ENCODE peak calls at places on chromosomes 5 and 9, in nine cellular contexts. One of them, this sample, is unnamed.
A peak's percentile ranks its signal among the peaks of the same experiment; 100 is the strongest.

GRCh38 chr9:69916950-69917349 is 96.3 kb downstream of the CFAP95 start:
- DNase-seq in NCI-H187: no peak
- DNase-seq in activated T-cell treated with anti-CD3 and anti-CD28 coated beads, Interleukin-2, amount 50 U/mL, for 72 hours: no peak
- DNase-seq in HT-29: no peak
- DNase-seq in sciatic nerve: no peak
- DNase-seq in hypothalamus: no peak
- DNase-seq in AG08395: no peak
- DNase-seq in stimulated activated CD4-positive, alpha-beta T cell treated with anti-CD3 and anti-CD28 coated beads, Interleukin-4, amount 100 ng/mL, for 48 hours: no peak
- DNase-seq in neural crest cell: no peak
- DNase-seq in this sample: no peak

GRCh38 chr5:77987331-77987730 is 211.2 kb upstream of the TBCA start:
- DNase-seq in NCI-H187: no peak
- DNase-seq in sciatic nerve: no peak
- DNase-seq in activated T-cell treated with anti-CD3 and anti-CD28 coated beads, Interleukin-2, amount 50 U/mL, for 72 hours: no peak
- DNase-seq in HT-29: no peak
- DNase-seq in neural crest cell: no peak
- DNase-seq in stimulated activated CD4-positive, alpha-beta T cell treated with anti-CD3 and anti-CD28 coated beads, Interleukin-4, amount 100 ng/mL, for 48 hours: no peak
- DNase-seq in hypothalamus: peak; percentile 45
- DNase-seq in AG08395: no peak
- DNase-seq in this sample: no peak

GRCh38 chr5:21680661-21681060 is 1172.5 kb downstream of the CDH12 start:
- DNase-seq in HT-29: no peak
- DNase-seq in activated T-cell treated with anti-CD3 and anti-CD28 coated beads, Interleukin-2, amount 50 U/mL, for 72 hours: no peak
- DNase-seq in NCI-H187: no peak
- DNase-seq in neural crest cell: no peak
- DNase-seq in hypothalamus: no peak
- DNase-seq in sciatic nerve: no peak
- DNase-seq in AG08395: no peak
- DNase-seq in stimulated activated CD4-positive, alpha-beta T cell treated with anti-CD3 and anti-CD28 coated beads, Interleukin-4, amount 100 ng/mL, for 48 hours: no peak
- DNase-seq in this sample: no peak

GRCh38 chr9:87682618-87683017 is 43.3 kb upstream of the CTSL start:
- DNase-seq in sciatic nerve: no peak
- DNase-seq in neural crest cell: no peak
- DNase-seq in HT-29: no peak
- DNase-seq in hypothalamus: no peak
- DNase-seq in stimulated activated CD4-positive, alpha-beta T cell treated with anti-CD3 and anti-CD28 coated beads, Interleukin-4, amount 100 ng/mL, for 48 hours: no peak
- DNase-seq in activated T-cell treated with anti-CD3 and anti-CD28 coated beads, Interleukin-2, amount 50 U/mL, for 72 hours: no peak
- DNase-seq in NCI-H187: no peak
- DNase-seq in AG08395: no peak
- DNase-seq in this sample: no peak

GRCh38 chr5:50501510-50502209 is 60.6 kb upstream of the EMB start:
- DNase-seq in stimulated activated CD4-positive, alpha-beta T cell treated with anti-CD3 and anti-CD28 coated beads, Interleukin-4, amount 100 ng/mL, for 48 hours: no peak
- DNase-seq in NCI-H187: no peak
- DNase-seq in sciatic nerve: no peak
- DNase-seq in AG08395: no peak
- DNase-seq in HT-29: no peak
- DNase-seq in activated T-cell treated with anti-CD3 and anti-CD28 coated beads, Interleukin-2, amount 50 U/mL, for 72 hours: no peak
- DNase-seq in hypothalamus: no peak
- DNase-seq in neural crest cell: no peak
- DNase-seq in this sample: no peak

GRCh38 chr5:78889759-78890158 is 95.4 kb downstream of the ARSB start:
- DNase-seq in NCI-H187: no peak
- DNase-seq in activated T-cell treated with anti-CD3 and anti-CD28 coated beads, Interleukin-2, amount 50 U/mL, for 72 hours: no peak
- DNase-seq in neural crest cell: no peak
- DNase-seq in hypothalamus: no peak
- DNase-seq in HT-29: no peak
- DNase-seq in sciatic nerve: no peak
- DNase-seq in stimulated activated CD4-positive, alpha-beta T cell treated with anti-CD3 and anti-CD28 coated beads, Interleukin-4, amount 100 ng/mL, for 48 hours: no peak
- DNase-seq in AG08395: peak; percentile 79
- DNase-seq in this sample: no peak

GRCh38 chr9:26949604-26950003 is 2.6 kb upstream of the PLAA start:
- DNase-seq in activated T-cell treated with anti-CD3 and anti-CD28 coated beads, Interleukin-2, amount 50 U/mL, for 72 hours: no peak
- DNase-seq in sciatic nerve: no peak
- DNase-seq in hypothalamus: no peak
- DNase-seq in neural crest cell: no peak
- DNase-seq in NCI-H187: no peak
- DNase-seq in HT-29: no peak
- DNase-seq in AG08395: no peak
- DNase-seq in stimulated activated CD4-positive, alpha-beta T cell treated with anti-CD3 and anti-CD28 coated beads, Interleukin-4, amount 100 ng/mL, for 48 hours: no peak
- DNase-seq in this sample: no peak

GRCh38 chr5:19369561-19369960 is 618.4 kb downstream of the CDH18 start:
- DNase-seq in stimulated activated CD4-positive, alpha-beta T cell treated with anti-CD3 and anti-CD28 coated beads, Interleukin-4, amount 100 ng/mL, for 48 hours: no peak
- DNase-seq in hypothalamus: no peak
- DNase-seq in activated T-cell treated with anti-CD3 and anti-CD28 coated beads, Interleukin-2, amount 50 U/mL, for 72 hours: no peak
- DNase-seq in AG08395: no peak
- DNase-seq in NCI-H187: no peak
- DNase-seq in sciatic nerve: no peak
- DNase-seq in HT-29: no peak
- DNase-seq in neural crest cell: no peak
- DNase-seq in this sample: no peak

GRCh38 chr5:137696481-137696880 is 39.4 kb downstream of the KLHL3 start:
- DNase-seq in sciatic nerve: no peak
- DNase-seq in HT-29: no peak
- DNase-seq in stimulated activated CD4-positive, alpha-beta T cell treated with anti-CD3 and anti-CD28 coated beads, Interleukin-4, amount 100 ng/mL, for 48 hours: peak; percentile 32
- DNase-seq in hypothalamus: no peak
- DNase-seq in AG08395: no peak
- DNase-seq in NCI-H187: no peak
- DNase-seq in activated T-cell treated with anti-CD3 and anti-CD28 coated beads, Interleukin-2, amount 50 U/mL, for 72 hours: peak; percentile 68
- DNase-seq in neural crest cell: no peak
- DNase-seq in this sample: peak; percentile 33

GRCh38 chr9:125475385-125475784 is 213.8 kb downstream of the GAPVD1 start:
- DNase-seq in stimulated activated CD4-positive, alpha-beta T cell treated with anti-CD3 and anti-CD28 coated beads, Interleukin-4, amount 100 ng/mL, for 48 hours: no peak
- DNase-seq in sciatic nerve: no peak
- DNase-seq in hypothalamus: no peak
- DNase-seq in AG08395: no peak
- DNase-seq in NCI-H187: no peak
- DNase-seq in activated T-cell treated with anti-CD3 and anti-CD28 coated beads, Interleukin-2, amount 50 U/mL, for 72 hours: no peak
- DNase-seq in HT-29: no peak
- DNase-seq in neural crest cell: no peak
- DNase-seq in this sample: no peak

GRCh38 chr5:84032404-84032803 is 311.7 kb upstream of the HAPLN1 start:
- DNase-seq in sciatic nerve: no peak
- DNase-seq in hypothalamus: no peak
- DNase-seq in activated T-cell treated with anti-CD3 and anti-CD28 coated beads, Interleukin-2, amount 50 U/mL, for 72 hours: no peak
- DNase-seq in neural crest cell: no peak
- DNase-seq in HT-29: no peak
- DNase-seq in NCI-H187: no peak
- DNase-seq in stimulated activated CD4-positive, alpha-beta T cell treated with anti-CD3 and anti-CD28 coated beads, Interleukin-4, amount 100 ng/mL, for 48 hours: no peak
- DNase-seq in AG08395: no peak
- DNase-seq in this sample: no peak

GRCh38 chr5:16981700-16982099 is 45.6 kb upstream of the MYO10 start:
- DNase-seq in NCI-H187: no peak
- DNase-seq in activated T-cell treated with anti-CD3 and anti-CD28 coated beads, Interleukin-2, amount 50 U/mL, for 72 hours: no peak
- DNase-seq in HT-29: no peak
- DNase-seq in sciatic nerve: no peak
- DNase-seq in neural crest cell: no peak
- DNase-seq in stimulated activated CD4-positive, alpha-beta T cell treated with anti-CD3 and anti-CD28 coated beads, Interleukin-4, amount 100 ng/mL, for 48 hours: no peak
- DNase-seq in hypothalamus: no peak
- DNase-seq in AG08395: no peak
- DNase-seq in this sample: no peak

GRCh38 chr5:131671994-131672655 is 37.1 kb upstream of the RAPGEF6 start:
- DNase-seq in hypothalamus: peak; percentile 29
- DNase-seq in neural crest cell: no peak
- DNase-seq in HT-29: no peak
- DNase-seq in stimulated activated CD4-positive, alpha-beta T cell treated with anti-CD3 and anti-CD28 coated beads, Interleukin-4, amount 100 ng/mL, for 48 hours: no peak
- DNase-seq in AG08395: peak; percentile 76
- DNase-seq in NCI-H187: no peak
- DNase-seq in activated T-cell treated with anti-CD3 and anti-CD28 coated beads, Interleukin-2, amount 50 U/mL, for 72 hours: no peak
- DNase-seq in sciatic nerve: no peak
- DNase-seq in this sample: no peak

GRCh38 chr9:110192531-110193326 is 15.2 kb downstream of the C9orf152 start:
- DNase-seq in NCI-H187: no peak
- DNase-seq in HT-29: peak; percentile 39
- DNase-seq in stimulated activated CD4-positive, alpha-beta T cell treated with anti-CD3 and anti-CD28 coated beads, Interleukin-4, amount 100 ng/mL, for 48 hours: no peak
- DNase-seq in AG08395: peak; percentile 73
- DNase-seq in hypothalamus: no peak
- DNase-seq in neural crest cell: no peak
- DNase-seq in sciatic nerve: peak; percentile 55
- DNase-seq in activated T-cell treated with anti-CD3 and anti-CD28 coated beads, Interleukin-2, amount 50 U/mL, for 72 hours: no peak
- DNase-seq in this sample: no peak

GRCh38 chr5:65199988-65200668 is 281.6 kb downstream of the ADAMTS6 start:
- DNase-seq in sciatic nerve: no peak
- DNase-seq in hypothalamus: no peak
- DNase-seq in NCI-H187: no peak
- DNase-seq in neural crest cell: no peak
- DNase-seq in activated T-cell treated with anti-CD3 and anti-CD28 coated beads, Interleukin-2, amount 50 U/mL, for 72 hours: no peak
- DNase-seq in HT-29: no peak
- DNase-seq in stimulated activated CD4-positive, alpha-beta T cell treated with anti-CD3 and anti-CD28 coated beads, Interleukin-4, amount 100 ng/mL, for 48 hours: no peak
- DNase-seq in AG08395: no peak
- DNase-seq in this sample: no peak

GRCh38 chr5:133840168-133840567 is 128.3 kb downstream of the C5orf15 start:
- DNase-seq in neural crest cell: no peak
- DNase-seq in activated T-cell treated with anti-CD3 and anti-CD28 coated beads, Interleukin-2, amount 50 U/mL, for 72 hours: no peak
- DNase-seq in AG08395: no peak
- DNase-seq in sciatic nerve: no peak
- DNase-seq in NCI-H187: no peak
- DNase-seq in stimulated activated CD4-positive, alpha-beta T cell treated with anti-CD3 and anti-CD28 coated beads, Interleukin-4, amount 100 ng/mL, for 48 hours: no peak
- DNase-seq in hypothalamus: no peak
- DNase-seq in HT-29: no peak
- DNase-seq in this sample: no peak

GRCh38 chr9:106969696-106970095 is 106.7 kb downstream of the ZNF462 start:
- DNase-seq in hypothalamus: no peak
- DNase-seq in stimulated activated CD4-positive, alpha-beta T cell treated with anti-CD3 and anti-CD28 coated beads, Interleukin-4, amount 100 ng/mL, for 48 hours: no peak
- DNase-seq in HT-29: no peak
- DNase-seq in AG08395: no peak
- DNase-seq in activated T-cell treated with anti-CD3 and anti-CD28 coated beads, Interleukin-2, amount 50 U/mL, for 72 hours: no peak
- DNase-seq in NCI-H187: no peak
- DNase-seq in neural crest cell: no peak
- DNase-seq in sciatic nerve: no peak
- DNase-seq in this sample: no peak

GRCh38 chr5:16819522-16820167 is 116.4 kb downstream of the MYO10 start:
- DNase-seq in NCI-H187: no peak
- DNase-seq in stimulated activated CD4-positive, alpha-beta T cell treated with anti-CD3 and anti-CD28 coated beads, Interleukin-4, amount 100 ng/mL, for 48 hours: no peak
- DNase-seq in activated T-cell treated with anti-CD3 and anti-CD28 coated beads, Interleukin-2, amount 50 U/mL, for 72 hours: no peak
- DNase-seq in HT-29: no peak
- DNase-seq in AG08395: peak; percentile 83
- DNase-seq in sciatic nerve: no peak
- DNase-seq in hypothalamus: no peak
- DNase-seq in neural crest cell: no peak
- DNase-seq in this sample: no peak

GRCh38 chr5:21817668-21818419 is 1035.3 kb downstream of the CDH12 start:
- DNase-seq in neural crest cell: no peak
- DNase-seq in activated T-cell treated with anti-CD3 and anti-CD28 coated beads, Interleukin-2, amount 50 U/mL, for 72 hours: no peak
- DNase-seq in stimulated activated CD4-positive, alpha-beta T cell treated with anti-CD3 and anti-CD28 coated beads, Interleukin-4, amount 100 ng/mL, for 48 hours: no peak
- DNase-seq in HT-29: peak; percentile 23
- DNase-seq in NCI-H187: no peak
- DNase-seq in sciatic nerve: no peak
- DNase-seq in hypothalamus: no peak
- DNase-seq in AG08395: no peak
- DNase-seq in this sample: no peak

GRCh38 chr5:131262953-131263541 is 806 bp upstream of the CDC42SE2 start:
- DNase-seq in activated T-cell treated with anti-CD3 and anti-CD28 coated beads, Interleukin-2, amount 50 U/mL, for 72 hours: no peak
- DNase-seq in neural crest cell: no peak
- DNase-seq in hypothalamus: no peak
- DNase-seq in AG08395: no peak
- DNase-seq in stimulated activated CD4-positive, alpha-beta T cell treated with anti-CD3 and anti-CD28 coated beads, Interleukin-4, amount 100 ng/mL, for 48 hours: no peak
- DNase-seq in NCI-H187: peak; percentile 19
- DNase-seq in HT-29: peak; percentile 69
- DNase-seq in sciatic nerve: no peak
- DNase-seq in this sample: no peak

GRCh38 chr9:88691811-88692210 is 156.8 kb downstream of the NXNL2 start:
- DNase-seq in activated T-cell treated with anti-CD3 and anti-CD28 coated beads, Interleukin-2, amount 50 U/mL, for 72 hours: no peak
- DNase-seq in sciatic nerve: no peak
- DNase-seq in NCI-H187: no peak
- DNase-seq in hypothalamus: no peak
- DNase-seq in stimulated activated CD4-positive, alpha-beta T cell treated with anti-CD3 and anti-CD28 coated beads, Interleukin-4, amount 100 ng/mL, for 48 hours: no peak
- DNase-seq in neural crest cell: no peak
- DNase-seq in AG08395: no peak
- DNase-seq in HT-29: no peak
- DNase-seq in this sample: no peak

GRCh38 chr5:34655354-34655991 is 655 bp upstream of the RAI14 start:
- DNase-seq in stimulated activated CD4-positive, alpha-beta T cell treated with anti-CD3 and anti-CD28 coated beads, Interleukin-4, amount 100 ng/mL, for 48 hours: no peak
- DNase-seq in AG08395: peak; percentile 60
- DNase-seq in activated T-cell treated with anti-CD3 and anti-CD28 coated beads, Interleukin-2, amount 50 U/mL, for 72 hours: peak; percentile 18
- DNase-seq in HT-29: peak; percentile 86
- DNase-seq in sciatic nerve: peak; percentile 74
- DNase-seq in NCI-H187: no peak
- DNase-seq in hypothalamus: peak; percentile 53
- DNase-seq in neural crest cell: peak; percentile 14
- DNase-seq in this sample: no peak

GRCh38 chr9:12640021-12640587 is 53.1 kb upstream of the TYRP1 start:
- DNase-seq in AG08395: peak; percentile 4
- DNase-seq in neural crest cell: no peak
- DNase-seq in sciatic nerve: no peak
- DNase-seq in hypothalamus: no peak
- DNase-seq in activated T-cell treated with anti-CD3 and anti-CD28 coated beads, Interleukin-2, amount 50 U/mL, for 72 hours: no peak
- DNase-seq in NCI-H187: no peak
- DNase-seq in stimulated activated CD4-positive, alpha-beta T cell treated with anti-CD3 and anti-CD28 coated beads, Interleukin-4, amount 100 ng/mL, for 48 hours: no peak
- DNase-seq in HT-29: peak; percentile 70
- DNase-seq in this sample: no peak

GRCh38 chr9:104794070-104794469 is 30.1 kb downstream of the NIPSNAP3B start:
- DNase-seq in HT-29: no peak
- DNase-seq in sciatic nerve: no peak
- DNase-seq in neural crest cell: no peak
- DNase-seq in NCI-H187: no peak
- DNase-seq in AG08395: no peak
- DNase-seq in hypothalamus: no peak
- DNase-seq in stimulated activated CD4-positive, alpha-beta T cell treated with anti-CD3 and anti-CD28 coated beads, Interleukin-4, amount 100 ng/mL, for 48 hours: no peak
- DNase-seq in activated T-cell treated with anti-CD3 and anti-CD28 coated beads, Interleukin-2, amount 50 U/mL, for 72 hours: peak; percentile 27
- DNase-seq in this sample: peak; percentile 8

GRCh38 chr5:96257904-96258303 is 175.1 kb downstream of the PCSK1 start:
- DNase-seq in AG08395: no peak
- DNase-seq in stimulated activated CD4-positive, alpha-beta T cell treated with anti-CD3 and anti-CD28 coated beads, Interleukin-4, amount 100 ng/mL, for 48 hours: no peak
- DNase-seq in NCI-H187: no peak
- DNase-seq in hypothalamus: no peak
- DNase-seq in HT-29: no peak
- DNase-seq in neural crest cell: no peak
- DNase-seq in activated T-cell treated with anti-CD3 and anti-CD28 coated beads, Interleukin-2, amount 50 U/mL, for 72 hours: no peak
- DNase-seq in sciatic nerve: no peak
- DNase-seq in this sample: no peak

GRCh38 chr9:21873540-21874221 is 71.2 kb downstream of the MTAP start:
- DNase-seq in activated T-cell treated with anti-CD3 and anti-CD28 coated beads, Interleukin-2, amount 50 U/mL, for 72 hours: no peak
- DNase-seq in neural crest cell: no peak
- DNase-seq in stimulated activated CD4-positive, alpha-beta T cell treated with anti-CD3 and anti-CD28 coated beads, Interleukin-4, amount 100 ng/mL, for 48 hours: no peak
- DNase-seq in sciatic nerve: no peak
- DNase-seq in HT-29: peak; percentile 52
- DNase-seq in NCI-H187: no peak
- DNase-seq in hypothalamus: no peak
- DNase-seq in AG08395: peak; percentile 28
- DNase-seq in this sample: no peak

GRCh38 chr5:141330299-141331080 is at the start of gene PCDHGA1:
- DNase-seq in NCI-H187: no peak
- DNase-seq in stimulated activated CD4-positive, alpha-beta T cell treated with anti-CD3 and anti-CD28 coated beads, Interleukin-4, amount 100 ng/mL, for 48 hours: no peak
- DNase-seq in HT-29: peak; percentile 47
- DNase-seq in hypothalamus: no peak
- DNase-seq in neural crest cell: no peak
- DNase-seq in sciatic nerve: no peak
- DNase-seq in AG08395: peak; percentile 63
- DNase-seq in activated T-cell treated with anti-CD3 and anti-CD28 coated beads, Interleukin-2, amount 50 U/mL, for 72 hours: peak; percentile 39
- DNase-seq in this sample: no peak